ENCODE peak calls at places on chromosomes 2 and 18, in four cellular contexts. Z, U, Y and M are unnamed samples.

GRCh38 chr18:63074987-63075404 is 244.6 kb downstream of the BCL2 start:
- DNase-seq in U (peak), Z (peak), Y (peak), M (peak)

GRCh38 chr18:32326450-32327309 is 136.8 kb downstream of the MEP1B start:
- DNase-seq in Z (no peak), U (no peak), Y (no peak), M (no peak)

GRCh38 chr2:239035997-239036731 is 188.3 kb downstream of the TWIST2 start:
- DNase-seq in Z (no peak), U (no peak), Y (no peak), M (no peak)

GRCh38 chr2:159249955-159250723 is 36.4 kb downstream of the WDSUB1 start:
- DNase-seq in Z (no peak), U (no peak), Y (peak), M (no peak)

GRCh38 chr2:5022056-5022455 is 670.1 kb upstream of the SOX11 start:
- DNase-seq in Y (no peak), U (no peak), Z (no peak), M (peak)

GRCh38 chr2:40049782-40050181 is 270.7 kb upstream of the THUMPD2 start:
- DNase-seq in Y (no peak), Z (no peak), U (no peak), M (no peak)

GRCh38 chr2:5473596-5473995 is 218.6 kb upstream of the SOX11 start:
- DNase-seq in Y (no peak), Z (no peak), U (no peak), M (no peak)

GRCh38 chr2:10242998-10243925 is 59.4 kb upstream of the HPCAL1 start:
- DNase-seq in Y (no peak), Z (no peak), U (no peak), M (no peak)

GRCh38 chr18:32271649-32272324 is 81.9 kb downstream of the MEP1B start:
- DNase-seq in Z (peak), Y (peak), U (no peak), M (peak)

GRCh38 chr2:20021405-20022009 is 9.0 kb upstream of the MATN3 start:
- DNase-seq in Y (no peak), U (no peak), Z (no peak), M (no peak)

GRCh38 chr2:3580449-3580848 is 5.4 kb downstream of the RPS7 start:
- DNase-seq in Y (no peak), Z (no peak), U (no peak), M (no peak)

GRCh38 chr2:3578987-3579386 is 3.9 kb downstream of the RPS7 start:
- DNase-seq in Z (no peak), U (no peak), Y (no peak), M (no peak)

GRCh38 chr2:3584608-3585007 is 9.5 kb downstream of the RPS7 start:
- DNase-seq in U (no peak), Y (no peak), Z (no peak), M (no peak)

GRCh38 chr2:3584076-3584475 is 9.0 kb downstream of the RPS7 start:
- DNase-seq in U (no peak), Z (no peak), Y (no peak), M (no peak)

GRCh38 chr2:3581367-3582262 is 6.6 kb downstream of the RPS7 start:
- DNase-seq in Z (no peak), Y (no peak), U (no peak), M (peak)
- TF ChIP-seq POLR2A in Z (peak), Y (no peak), U (no peak), M (no peak)

DNA sequence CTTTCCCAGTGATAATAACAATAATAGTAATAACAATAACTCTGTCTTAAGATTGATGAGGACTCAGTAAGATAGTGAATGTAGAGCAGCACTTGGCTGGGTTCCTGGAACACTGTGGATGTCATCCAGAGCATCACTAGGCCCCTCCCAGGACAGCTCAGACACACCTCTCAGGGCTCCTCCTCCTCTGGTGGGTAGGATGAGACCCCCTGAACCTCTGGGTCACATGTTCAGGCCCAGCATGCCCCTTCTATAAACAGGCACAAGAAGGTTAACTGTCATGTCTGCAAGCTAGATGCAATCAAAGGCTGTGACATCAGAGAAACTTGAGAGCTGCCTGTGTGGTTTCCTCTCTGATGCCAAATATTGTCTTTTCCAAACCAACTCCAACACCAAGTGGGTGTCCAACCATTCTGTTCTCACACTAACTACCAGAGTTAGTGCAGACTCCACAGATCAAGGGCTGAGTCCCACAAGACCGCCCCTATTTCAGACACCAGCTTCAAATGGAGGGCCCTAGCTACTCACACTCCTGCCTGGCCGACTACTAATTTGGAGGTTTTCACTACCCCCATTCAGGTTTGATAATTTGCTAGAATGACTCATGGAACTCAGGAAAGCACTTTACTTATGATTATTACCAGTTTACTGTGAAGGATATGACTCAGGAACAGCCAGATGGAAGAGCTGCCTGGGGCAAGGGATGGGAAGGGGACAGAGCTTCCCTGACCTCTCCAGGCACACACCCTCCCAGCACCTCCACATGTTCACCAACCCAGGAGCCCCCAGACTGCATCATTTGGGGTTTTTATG is 46.4 kb upstream of the BZW1 start:
- DNase-seq in U (no peak), Z (peak), Y (peak), M (no peak)
- TF ChIP-seq POLR2A in U (no peak), Z (no peak), Y (no peak), M (no peak)

GRCh38 chr2:99337164-99337930 is at the start of gene EIF5B:
- DNase-seq in Y (peak), Z (peak), U (peak), M (peak)
- TF ChIP-seq POLR2A in Y (peak), Z (peak), U (no peak), M (peak)

DNA sequence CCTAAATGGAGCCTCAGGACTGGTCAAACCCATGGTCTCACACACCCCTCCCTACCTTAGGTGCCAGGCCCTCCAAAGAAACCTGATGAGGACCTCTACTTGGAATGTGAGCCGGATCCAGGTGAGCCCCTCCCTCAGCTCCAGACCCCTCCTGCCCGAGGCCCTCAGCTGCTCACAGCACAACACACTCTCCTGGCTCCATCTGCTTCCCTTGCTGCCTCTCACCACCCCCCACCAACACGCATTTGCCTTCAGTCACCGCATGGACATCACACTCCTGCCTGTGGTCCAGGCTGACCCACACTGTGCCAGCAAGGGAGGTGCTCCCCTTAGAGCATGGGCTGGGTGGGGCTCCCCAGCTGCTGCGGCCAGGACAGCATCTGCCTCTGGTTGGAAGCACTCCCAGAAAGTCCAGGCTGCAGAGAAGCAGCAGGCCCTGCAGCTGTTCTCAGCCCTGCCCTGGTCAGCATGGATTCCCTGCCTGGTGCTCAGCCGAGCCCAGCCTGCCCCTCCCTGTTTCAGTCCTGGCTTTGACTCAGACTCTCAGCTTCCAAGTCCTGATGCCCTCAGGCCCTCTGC is 15.1 kb downstream of the SH2D6 start:
- DNase-seq in U (peak), Y (peak), Z (no peak), M (peak)
- TF ChIP-seq POLR2A in U (no peak), Y (no peak), Z (no peak), M (no peak)

GRCh38 chr2:118086024-118086633 is 2.1 kb upstream of the INSIG2 start:
- DNase-seq in Y (no peak), Z (peak), U (no peak), M (no peak)

GRCh38 chr2:118091140-118091478 is 2.8 kb downstream of the INSIG2 start:
- DNase-seq in Y (no peak), U (no peak), Z (peak), M (no peak)

GRCh38 chr2:118089015-118089800 is 937 bp downstream of the INSIG2 start:
- DNase-seq in U (peak), Z (peak), Y (peak), M (peak)

GRCh38 chr2:118090387-118091139 is 2.3 kb downstream of the INSIG2 start:
- DNase-seq in U (no peak), Y (no peak), Z (peak), M (no peak)

DNA sequence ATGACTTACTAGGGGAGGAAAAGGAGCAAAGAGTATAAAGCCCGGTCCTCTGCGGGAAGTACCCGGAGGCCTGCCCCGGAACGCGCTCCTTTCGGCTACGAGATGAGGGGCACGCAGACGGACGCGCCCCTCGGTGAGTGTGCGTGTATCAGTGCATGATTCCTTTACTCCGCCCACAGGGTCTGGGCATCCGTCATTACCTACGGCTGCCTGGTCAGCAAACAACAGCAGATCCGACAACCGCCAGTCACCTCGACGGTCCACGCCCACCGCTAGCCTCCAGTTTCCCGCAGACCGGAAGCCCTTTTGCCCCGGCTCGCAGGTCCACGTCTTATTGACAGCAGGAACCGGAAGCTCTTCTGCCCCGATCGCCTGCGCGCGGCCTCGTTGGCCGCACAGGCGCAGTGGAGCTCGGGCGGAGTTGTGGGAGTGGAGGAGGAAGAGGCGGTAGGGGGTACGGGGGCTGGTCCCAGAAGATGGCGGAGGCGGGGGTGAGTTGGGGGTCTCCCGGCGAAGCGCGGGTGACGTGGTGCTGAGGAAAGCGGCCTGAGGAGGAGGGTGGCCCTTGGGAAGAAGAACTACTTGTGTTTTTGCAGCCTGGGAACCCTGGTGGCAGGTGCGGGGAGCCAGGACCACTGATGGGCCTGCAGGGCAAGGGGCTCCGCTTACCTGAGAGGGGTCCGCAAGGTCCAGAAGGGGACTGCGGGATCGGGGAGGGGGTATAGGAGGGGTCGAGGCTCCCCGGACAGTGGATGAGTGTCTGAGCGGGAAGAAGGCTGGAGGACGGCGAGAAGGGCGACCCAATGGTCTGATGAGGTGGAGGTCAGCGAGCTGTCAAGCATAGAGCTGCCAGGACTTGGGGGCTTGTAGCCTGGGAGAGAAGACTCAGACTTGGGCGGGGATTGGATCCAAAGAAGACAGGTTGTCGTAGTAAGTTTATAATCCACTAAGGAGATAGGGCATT is at the start of gene INSIG2:
- DNase-seq in Z (peak), U (peak), Y (peak), M (peak)
- TF ChIP-seq POLR2A in Z (peak), U (no peak), Y (peak), M (peak)

DNA sequence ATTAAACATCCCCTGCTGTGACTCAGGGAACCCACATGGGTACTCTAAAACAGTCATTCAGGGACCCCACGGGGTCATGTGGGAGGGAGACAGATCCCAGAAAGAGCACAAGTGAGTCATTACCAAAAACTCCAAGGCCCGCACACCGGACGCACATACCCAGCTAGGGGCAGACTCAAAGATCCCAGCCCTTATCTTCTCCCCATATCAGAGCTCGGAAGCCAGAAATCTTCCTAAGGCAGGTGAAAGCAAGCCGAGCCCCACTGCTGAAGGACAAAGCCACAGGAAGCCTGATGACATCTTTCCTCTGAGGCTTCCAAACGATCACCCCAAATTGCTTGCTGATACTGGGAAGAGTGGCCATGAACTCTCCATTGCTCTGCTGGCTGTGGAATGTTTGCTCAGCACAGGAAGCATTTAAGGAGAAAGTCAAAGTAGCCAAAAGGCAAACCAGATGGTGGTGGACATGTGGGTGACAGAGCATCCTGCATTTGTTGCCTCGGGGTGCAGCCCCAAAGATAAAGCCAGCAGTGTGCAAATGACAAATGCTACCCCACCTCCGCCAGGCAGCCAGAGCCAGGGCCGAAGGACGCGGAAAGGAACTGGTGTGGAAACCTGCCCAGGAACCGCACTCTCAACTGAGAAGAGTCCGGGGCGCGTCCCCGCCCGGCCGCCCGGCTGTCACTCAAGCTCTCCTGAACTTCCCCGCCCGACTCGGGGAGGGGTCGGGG is 784 bp downstream of the ACTR1B start:
- DNase-seq in U (peak), Z (peak), Y (peak), M (peak)
- TF ChIP-seq POLR2A in U (no peak), Z (peak), Y (no peak), M (no peak)

GRCh38 chr2:142875010-142875409 is 2.5 kb upstream of the KYNU start:
- DNase-seq in U (no peak), Y (peak), Z (peak), M (no peak)

GRCh38 chr2:142874293-142874814 is 3.1 kb upstream of the KYNU start:
- DNase-seq in Z (peak), U (peak), Y (peak), M (no peak)

GRCh38 chr2:142871396-142871795 is 6.1 kb upstream of the KYNU start:
- DNase-seq in U (no peak), Z (no peak), Y (no peak), M (no peak)

GRCh38 chr2:142873850-142874287 is 3.6 kb upstream of the KYNU start:
- DNase-seq in U (no peak), Y (no peak), Z (no peak), M (no peak)

DNA sequence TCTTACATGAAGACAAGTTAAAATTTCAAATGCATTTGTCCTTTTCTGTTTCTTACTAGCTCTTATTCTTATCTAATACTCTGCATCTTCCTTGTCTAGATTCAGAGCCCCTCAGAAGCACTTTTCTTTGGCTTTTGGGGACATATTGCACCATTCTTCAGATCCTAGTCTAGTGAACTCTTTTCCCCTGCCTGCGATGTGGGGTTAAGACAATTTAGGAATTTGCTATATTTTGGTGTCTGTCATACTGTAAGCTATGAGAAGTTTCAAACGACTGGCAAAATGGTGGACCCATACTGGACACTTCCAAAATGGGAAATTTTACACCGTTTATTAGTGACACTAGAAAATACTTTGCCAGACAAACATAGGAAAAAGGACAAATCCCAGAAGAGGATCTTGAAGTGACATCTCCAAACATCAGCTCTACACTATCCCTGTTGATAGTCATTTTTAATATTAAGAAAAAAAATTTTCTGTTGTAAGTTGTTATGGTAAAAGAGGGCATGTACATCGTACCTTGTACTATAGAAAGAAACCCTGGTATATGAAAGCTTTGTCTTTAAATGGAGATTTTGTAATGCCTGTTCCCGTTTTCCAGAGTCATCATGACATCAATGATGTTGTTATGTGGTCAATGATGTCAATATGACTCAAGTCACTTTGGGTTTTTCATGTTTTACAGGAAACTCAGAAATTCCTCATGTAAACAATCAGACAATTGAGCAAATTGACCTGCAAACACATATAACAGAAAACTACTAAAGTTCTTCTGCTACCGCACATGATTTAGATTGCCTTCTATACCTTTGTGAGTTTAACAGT is 4.4 kb upstream of the KYNU start:
- DNase-seq in Y (peak), U (no peak), Z (peak), M (no peak)
- TF ChIP-seq POLR2A in Y (no peak), U (no peak), Z (no peak), M (no peak)

DNA sequence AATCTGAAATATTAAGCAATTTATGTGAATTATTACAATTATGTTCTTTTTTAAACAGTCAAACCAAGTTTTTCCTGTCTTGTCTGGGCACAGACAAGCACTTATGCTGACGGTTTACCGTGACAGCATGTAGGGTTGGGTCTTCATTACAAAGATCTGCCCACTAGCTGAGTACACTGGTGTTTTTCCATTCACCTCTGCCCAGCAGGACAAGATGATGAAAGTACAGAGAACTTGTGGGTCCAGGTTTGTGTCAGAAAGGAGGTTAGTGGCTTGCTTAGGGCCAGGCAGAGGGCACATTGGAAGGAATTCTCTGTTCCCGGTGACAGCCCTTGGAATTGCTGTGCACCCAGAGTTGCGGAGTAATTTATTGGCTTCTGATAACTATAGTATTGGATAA is 14.0 kb downstream of the NABP1 start:
- DNase-seq in Y (no peak), U (no peak), Z (no peak), M (no peak)
- TF ChIP-seq POLR2A in Y (peak), U (no peak), Z (peak), M (no peak)

DNA sequence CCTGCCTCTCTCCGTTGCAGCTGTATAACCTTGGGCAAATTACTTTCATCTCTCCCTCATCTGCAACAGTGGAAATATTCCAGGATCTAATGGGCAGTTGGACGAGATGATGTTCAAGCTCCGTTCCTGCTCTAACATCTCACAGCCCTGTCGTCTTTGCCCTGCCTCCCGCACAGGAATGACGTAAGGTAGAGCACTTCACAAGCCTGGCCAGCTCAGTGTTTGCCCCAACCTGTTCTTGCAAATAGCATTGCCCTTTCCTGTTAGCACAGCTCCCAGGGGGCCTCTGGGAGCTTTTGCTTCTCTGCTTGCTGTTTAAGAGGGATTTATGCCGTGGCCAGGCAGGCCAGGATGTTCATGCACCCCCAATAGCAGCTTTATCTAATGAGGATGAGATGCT is 108.0 kb downstream of the KLHL29 start:
- DNase-seq in Y (no peak), U (no peak), Z (no peak), M (no peak)
- TF ChIP-seq POLR2A in Y (no peak), U (no peak), Z (no peak), M (no peak)